ENCODE peak calls at places on chromosomes 4 and X, in six cellular contexts. F, A, T, N, E and D are unnamed samples. For H3K4me1, the result is how much of the 10 kb centered on the place peaks cover.

GRCh38 chr4:82500830-82501229 is 61.0 kb downstream of the TMEM150C start:
- DNase-seq in F (no peak), A (peak), T (no peak), N (no peak), E (no peak), D (no peak)

GRCh38 chr4:169314906-169315305 is 44.1 kb upstream of the SH3RF1 start:
- DNase-seq in F (peak), A (no peak), T (peak), N (peak), E (peak), D (peak)

GRCh38 chr4:166045457-166045856 is 172.4 kb downstream of the TLL1 start:
- DNase-seq in F (no peak), A (no peak), T (no peak), N (no peak), E (no peak), D (no peak)

GRCh38 chr4:126144838-126145237 is 830.1 kb downstream of the FAT4 start:
- DNase-seq in F (no peak), A (no peak), T (no peak), N (peak), E (no peak), D (no peak)

GRCh38 chr4:138953962-138954371 is 61.6 kb upstream of the NOCT start:
- DNase-seq in F (no peak), A (no peak), T (no peak), N (peak), E (no peak), D (no peak)

GRCh38 chr4:103400405-103400804 is 202.3 kb upstream of the CENPE start:
- DNase-seq in F (no peak), A (no peak), T (no peak), N (no peak), E (no peak), D (no peak)

GRCh38 chr4:26022346-26022891 is 108.4 kb downstream of the SMIM20 start:
- DNase-seq in F (no peak), A (no peak), T (no peak), N (peak), E (no peak), D (no peak)

GRCh38 chrX:47091149-47091775 is 13.0 kb downstream of the RGN start:
- DNase-seq in F (no peak), A (no peak), T (no peak), N (peak), E (no peak), D (no peak)

GRCh38 chrX:129721870-129722269 is 16.9 kb upstream of the XPNPEP2 start:
- DNase-seq in F (no peak), A (no peak), T (no peak), N (no peak), E (no peak), D (no peak)

GRCh38 chr4:88457307-88458090 is 580 bp downstream of the HERC5 start:
- DNase-seq in F (peak), A (no peak), T (peak), N (peak), E (no peak), D (peak)

GRCh38 chrX:154439841-154440240 is 2.9 kb downstream of the GDI1 start:
- DNase-seq in F (no peak), A (no peak), T (no peak), N (no peak), E (no peak), D (no peak)
- H3K4me3 ChIP-seq in F (no peak), A (no peak), T (no peak), N (no peak), E (no peak), D (no peak)

GRCh38 chr4:153485860-153486259 is 19.7 kb downstream of the TMEM131L start:
- DNase-seq in F (no peak), A (no peak), T (no peak), N (no peak), E (no peak), D (no peak)
- H3K4me1 ChIP-seq in F (under half), A (under half), T (under half), N (under half), E (under half), D (half or more)

DNA sequence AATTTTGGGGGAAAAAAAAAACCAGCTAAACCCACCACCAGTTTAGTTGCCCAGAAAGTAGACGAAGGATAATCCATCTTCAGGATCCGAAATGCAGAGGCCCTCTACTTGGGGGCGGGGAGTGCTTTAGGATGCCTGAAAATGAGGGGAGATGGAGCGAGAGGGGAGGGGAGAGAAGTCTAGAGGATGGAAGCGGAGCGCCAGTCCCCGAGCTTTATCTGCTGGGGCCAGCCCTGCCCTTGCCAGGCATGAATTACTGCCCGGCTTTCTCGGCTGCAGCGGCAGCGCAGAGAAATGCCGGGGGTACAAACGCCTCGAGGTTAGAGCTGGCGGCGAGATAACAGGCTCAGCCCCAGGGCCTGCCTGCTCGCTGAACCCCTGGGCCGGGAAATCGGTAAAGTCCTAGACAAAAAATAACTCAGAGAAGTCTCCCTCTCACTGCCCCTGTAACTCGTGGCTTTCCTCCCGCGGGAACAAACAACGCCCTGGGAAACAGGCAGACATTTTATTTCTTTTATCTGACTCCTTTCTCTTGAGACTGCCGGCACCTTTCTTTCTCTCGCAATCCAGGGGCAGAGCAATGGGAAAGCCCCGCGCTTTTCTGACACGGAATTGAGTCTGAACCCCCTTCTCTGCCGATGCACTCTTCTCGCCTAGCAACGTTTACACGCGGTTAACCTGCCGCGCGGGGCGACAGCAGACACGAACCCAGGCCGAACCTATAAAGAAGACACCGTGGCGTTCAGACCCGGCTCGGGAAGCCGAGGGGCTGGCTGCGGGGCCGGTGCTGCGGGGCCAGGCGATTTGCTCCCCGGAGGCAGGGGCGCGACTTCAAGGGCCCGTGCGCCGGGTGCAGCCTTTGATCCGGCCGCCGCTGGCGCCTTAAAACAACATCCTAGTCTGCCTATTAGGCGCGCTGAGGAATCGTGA is 3.1 kb upstream of the MSX1 start:
- DNase-seq in F (peak), A (no peak), T (no peak), N (no peak), E (no peak), D (no peak)
- H3K4me3 ChIP-seq in F (no peak), A (no peak), T (peak), N (peak), E (peak), D (peak)

DNA sequence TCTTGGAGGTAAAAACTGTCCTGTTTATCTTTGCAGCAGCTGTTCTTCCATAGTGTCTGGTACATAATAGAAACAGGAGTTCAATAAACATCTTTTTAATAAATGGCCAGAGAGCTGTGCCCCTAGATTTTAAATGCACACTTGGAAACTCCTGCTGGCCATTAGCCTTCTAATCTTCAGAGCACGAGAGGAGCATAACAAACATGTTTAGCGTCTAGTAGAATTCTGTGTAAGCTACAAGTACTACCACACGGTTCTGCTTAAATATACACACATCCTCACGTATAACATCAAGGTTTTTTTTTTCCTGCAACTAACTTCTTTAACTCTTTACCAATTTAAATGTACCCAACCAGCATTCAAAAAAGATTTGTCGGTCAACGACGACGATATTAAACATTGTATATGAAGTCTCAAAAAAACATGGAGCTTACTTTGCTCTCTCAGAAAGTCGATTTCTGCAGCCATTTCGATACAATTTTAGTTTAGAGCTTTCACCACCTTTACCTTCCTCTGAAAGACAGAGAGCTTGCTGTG is 635 bp downstream of the SCLT1 start:
- DNase-seq in F (no peak), A (no peak), T (peak), N (peak), E (peak), D (no peak)
- H3K4me1 ChIP-seq in F (under half), A (under half), T (under half), N (under half), E (under half), D (under half)

DNA sequence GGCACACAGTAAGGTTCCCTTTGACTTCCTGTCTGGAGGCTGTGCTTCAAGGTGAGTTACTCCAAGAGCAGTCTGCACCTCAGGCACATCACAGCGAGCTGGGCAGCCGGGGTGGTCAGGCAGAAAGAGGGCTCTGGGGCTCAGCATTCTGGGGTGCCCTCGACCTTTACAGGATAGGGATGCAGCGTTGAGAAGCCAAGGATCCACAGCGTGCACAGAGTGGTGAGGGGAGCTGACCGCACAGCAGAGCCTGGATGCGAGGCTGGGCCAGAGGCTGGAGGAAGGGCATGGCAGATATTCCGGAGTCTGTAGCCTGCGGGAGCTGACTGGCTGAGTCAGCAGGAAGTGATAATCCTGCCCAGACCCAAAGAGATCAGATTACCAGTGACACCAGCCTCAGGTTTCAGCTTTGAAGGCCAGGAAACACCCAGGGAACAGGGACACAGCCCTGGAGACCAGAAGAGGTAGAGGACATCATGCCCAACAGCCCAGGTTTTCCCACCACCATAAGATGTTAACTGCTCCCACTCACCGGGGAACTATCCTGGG is 38.4 kb upstream of the PDLIM3 start:
- DNase-seq in F (no peak), A (peak), T (peak), N (peak), E (peak), D (no peak)
- H3K4me3 ChIP-seq in F (no peak), A (no peak), T (no peak), N (no peak), E (no peak), D (no peak)

GRCh38 chrX:150486011-150486410 is 82.4 kb upstream of the MTM1 start:
- DNase-seq in F (peak), A (no peak), T (peak), N (peak), E (peak), D (no peak)
- H3K4me1 ChIP-seq in F (under half), A (under half), T (under half), N (under half), E (under half), D (under half)